ENCODE peak calls at places on chromosome 10, in nine cellular contexts. Y is K562, W is body of pancreas, D is Peyer's patch, H is sigmoid colon, M is NB4, P is heart left ventricle, Q is HCT116, L is transverse colon. U is an unnamed sample.
A peak's percentile ranks its signal among the peaks of the same experiment; 100 is the strongest.

GRCh38 chr10:26085549-26085948 is 131.0 kb upstream of the GAD2 start:
- DNase-seq in Y (no peak), W (no peak), D (no peak), H (no peak), M (no peak), P (no peak), Q (no peak), L (no peak), U (no peak)

GRCh38 chr10:117684673-117685211 is 142.2 kb downstream of the EMX2 start:
- DNase-seq in Y (peak; percentile 16), W (peak; percentile 16), D (no peak), H (no peak), M (peak; percentile 6), P (peak; percentile 35), Q (no peak), L (peak; percentile 35), U (no peak)

GRCh38 chr10:5584895-5585516 is 60.2 kb downstream of the CALML3 start:
- DNase-seq in Y (no peak), W (no peak), D (peak; percentile 34), H (peak; percentile 52), M (no peak), P (no peak), Q (peak; percentile 86), L (no peak), U (no peak)

GRCh38 chr10:15223174-15223573 is 54.7 kb upstream of the NMT2 start:
- DNase-seq in Y (no peak), W (no peak), D (no peak), H (no peak), M (no peak), P (no peak), Q (no peak), L (no peak), U (no peak)

GRCh38 chr10:119377905-119378736 is 164.4 kb downstream of the RGS10 start:
- DNase-seq in Y (no peak), W (no peak), D (no peak), H (no peak), M (no peak), P (peak; percentile 82), Q (no peak), L (no peak), U (no peak)

GRCh38 chr10:75941181-75941580 is 509.8 kb downstream of the LRMDA start:
- DNase-seq in Y (no peak), W (no peak), D (no peak), H (no peak), M (no peak), P (no peak), Q (no peak), L (no peak), U (no peak)

GRCh38 chr10:133115453-133115842 is 27.7 kb downstream of the ADGRA1 start:
- DNase-seq in Y (no peak), W (no peak), D (no peak), H (no peak), M (no peak), P (no peak), Q (no peak), L (no peak), U (no peak)

GRCh38 chr10:130567436-130567835 is 431.2 kb downstream of the GLRX3 start:
- DNase-seq in Y (no peak), W (no peak), D (no peak), H (no peak), M (no peak), P (no peak), Q (no peak), L (no peak), U (no peak)

GRCh38 chr10:23079700-23080099 is 15.7 kb upstream of the MSRB2 start:
- DNase-seq in Y (no peak), W (no peak), D (no peak), H (no peak), M (no peak), P (no peak), Q (no peak), L (no peak), U (no peak)

GRCh38 chr10:26881600-26882331 is 21.0 kb upstream of the ABI1 start:
- DNase-seq in Y (peak; percentile 24), W (no peak), D (no peak), H (no peak), M (peak; percentile 43), P (no peak), Q (peak; percentile 69), L (no peak), U (no peak)

GRCh38 chr10:82238291-82238690 is 363.3 kb downstream of the NRG3 start:
- DNase-seq in Y (no peak), W (no peak), D (no peak), H (no peak), M (no peak), P (no peak), Q (no peak), L (no peak), U (no peak)

GRCh38 chr10:22620140-22620857 is 94.1 kb downstream of the PIP4K2A start:
- DNase-seq in Y (no peak), W (peak; percentile 41), D (no peak), H (peak; percentile 77), M (no peak), P (peak; percentile 88), Q (peak; percentile 91), L (peak; percentile 26), U (no peak)

GRCh38 chr10:43965918-43966570 is 317.4 kb upstream of the ZNF32 start:
- DNase-seq in Y (no peak), W (no peak), D (no peak), H (no peak), M (no peak), P (no peak), Q (no peak), L (no peak), U (no peak)

GRCh38 chr10:78685466-78686163 is 383.2 kb upstream of the ZMIZ1 start:
- DNase-seq in Y (no peak), W (no peak), D (no peak), H (no peak), M (no peak), P (no peak), Q (no peak), L (no peak), U (peak; percentile 12)

GRCh38 chr10:90642136-90642535 is 215.7 kb downstream of the HTR7 start:
- DNase-seq in Y (no peak), W (no peak), D (no peak), H (no peak), M (no peak), P (no peak), Q (no peak), L (no peak), U (no peak)

GRCh38 chr10:32207544-32207943 is 139.4 kb downstream of the EPC1 start:
- DNase-seq in Y (peak; percentile 57), W (peak; percentile 74), D (peak; percentile 66), H (no peak), M (peak; percentile 54), P (peak; percentile 34), Q (peak; percentile 35), L (peak; percentile 73), U (no peak)

DNA sequence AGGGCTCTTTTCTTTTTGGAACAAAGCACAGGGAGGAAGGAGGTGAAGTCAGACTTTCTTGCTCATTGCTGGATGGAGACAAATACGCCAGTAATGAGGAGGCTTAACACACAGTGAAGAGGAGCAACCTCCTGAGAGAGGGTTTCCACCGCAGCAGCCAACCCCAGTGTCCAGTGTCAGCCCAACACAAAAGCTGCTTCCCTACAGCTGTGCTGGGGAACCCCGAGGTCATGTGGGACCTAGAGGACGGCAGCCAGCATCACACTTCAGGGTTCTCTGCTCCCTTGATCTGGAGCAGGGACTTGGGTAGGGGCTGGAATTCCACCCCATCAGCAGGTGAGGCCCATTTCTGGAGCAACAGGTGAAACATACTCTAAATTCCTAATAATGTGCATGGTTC is 7.7 kb downstream of the BLNK start:
- DNase-seq in Y (no peak), W (no peak), D (no peak), H (no peak), M (no peak), P (no peak), Q (no peak), L (no peak), U (no peak)
- TF ChIP-seq POLR2A in Y (no peak), W (no peak), D (no peak), H (no peak), M (no peak), P (no peak), Q (no peak), L (no peak), U (no peak)

GRCh38 chr10:33291053-33291592 is 43.3 kb downstream of the NRP1 start:
- DNase-seq in Y (no peak), W (no peak), D (no peak), H (no peak), M (no peak), P (no peak), Q (no peak), L (no peak), U (no peak)
- TF ChIP-seq CTCF in Y (no peak), W (no peak), D (no peak), H (no peak), M (no peak), P (no peak), Q (no peak), L (no peak), U (no peak)

GRCh38 chr10:106559442-106559841 is 605.1 kb downstream of the SORCS1 start:
- DNase-seq in Y (no peak), W (no peak), D (no peak), H (no peak), M (no peak), P (no peak), Q (no peak), L (no peak), U (no peak)
- TF ChIP-seq POLR2A in Y (no peak), W (no peak), D (no peak), H (no peak), M (no peak), P (no peak), Q (no peak), L (no peak), U (no peak)

GRCh38 chr10:125836746-125837145 is 13.4 kb downstream of the BCCIP start:
- DNase-seq in Y (no peak), W (no peak), D (no peak), H (no peak), M (no peak), P (no peak), Q (no peak), L (no peak), U (no peak)
- TF ChIP-seq CTCF in Y (no peak), W (no peak), D (no peak), H (no peak), M (no peak), P (no peak), Q (no peak), L (no peak), U (no peak)

GRCh38 chr10:69061305-69062161 is 26.4 kb upstream of the SRGN start:
- DNase-seq in Y (peak; percentile 47), W (peak; percentile 26), D (peak; percentile 55), H (peak; percentile 81), M (peak; percentile 99), P (peak; percentile 77), Q (no peak), L (peak; percentile 61), U (peak; percentile 92)
- TF ChIP-seq POLR2A in Y (no peak), W (no peak), D (no peak), H (peak; percentile 19), M (peak; percentile 68), P (no peak), Q (no peak), L (peak; percentile 47), U (no peak)

U was measured in vagina.